ENCODE peak calls at places on chromosomes 5 and 9, in eight cellular contexts. One of them, this sample, is unnamed.

GRCh38 chr9:107020040-107020530 is 157.1 kb downstream of the ZNF462 start:
- DNase-seq in uterus: no peak
- DNase-seq in A549: no peak
- DNase-seq in pancreas: no peak
- DNase-seq in astrocyte of the spinal cord: peak; percentile 98
- DNase-seq in GM13977: no peak
- DNase-seq in GM23338: peak; percentile 56
- DNase-seq in type B pancreatic cell: no peak
- DNase-seq in this sample: peak; percentile 70

GRCh38 chr5:78805474-78806124 is 157.0 kb upstream of the LHFPL2 start:
- DNase-seq in uterus: no peak
- DNase-seq in A549: no peak
- DNase-seq in pancreas: no peak
- DNase-seq in astrocyte of the spinal cord: no peak
- DNase-seq in GM13977: no peak
- DNase-seq in GM23338: no peak
- DNase-seq in type B pancreatic cell: no peak
- DNase-seq in this sample: no peak

GRCh38 chr5:178551059-178551458 is 39.1 kb downstream of the COL23A1 start:
- DNase-seq in uterus: no peak
- DNase-seq in A549: peak; percentile 27
- DNase-seq in pancreas: no peak
- DNase-seq in astrocyte of the spinal cord: peak; percentile 10
- DNase-seq in GM13977: no peak
- DNase-seq in GM23338: peak; percentile 45
- DNase-seq in type B pancreatic cell: no peak
- DNase-seq in this sample: peak; percentile 46

GRCh38 chr5:125874717-125875116 is 548.5 kb upstream of the GRAMD2B start:
- DNase-seq in uterus: no peak
- DNase-seq in A549: no peak
- DNase-seq in pancreas: no peak
- DNase-seq in astrocyte of the spinal cord: no peak
- DNase-seq in GM13977: no peak
- DNase-seq in GM23338: peak; percentile 63
- DNase-seq in type B pancreatic cell: no peak
- DNase-seq in this sample: peak; percentile 26

GRCh38 chr5:56323505-56323904 is 90.4 kb upstream of the ANKRD55 start:
- DNase-seq in uterus: no peak
- DNase-seq in A549: peak; percentile 44
- DNase-seq in pancreas: no peak
- DNase-seq in astrocyte of the spinal cord: peak; percentile 71
- DNase-seq in GM13977: no peak
- DNase-seq in GM23338: no peak
- DNase-seq in type B pancreatic cell: no peak
- DNase-seq in this sample: peak; percentile 81

GRCh38 chr5:73280386-73280785 is 107.4 kb downstream of the TMEM174 start:
- DNase-seq in uterus: no peak
- DNase-seq in A549: no peak
- DNase-seq in pancreas: no peak
- DNase-seq in astrocyte of the spinal cord: no peak
- DNase-seq in GM13977: no peak
- DNase-seq in GM23338: no peak
- DNase-seq in type B pancreatic cell: no peak
- DNase-seq in this sample: peak; percentile 28

GRCh38 chr5:115435776-115436712 is 108.5 kb downstream of the FEM1C start:
- DNase-seq in uterus: no peak
- DNase-seq in A549: no peak
- DNase-seq in pancreas: no peak
- DNase-seq in astrocyte of the spinal cord: no peak
- DNase-seq in GM13977: no peak
- DNase-seq in GM23338: no peak
- DNase-seq in type B pancreatic cell: no peak
- DNase-seq in this sample: peak; percentile 66

GRCh38 chr9:96852676-96853075 is 1.6 kb downstream of the ZNF782 start:
- DNase-seq in uterus: no peak
- DNase-seq in A549: no peak
- DNase-seq in pancreas: no peak
- DNase-seq in astrocyte of the spinal cord: no peak
- DNase-seq in GM13977: no peak
- DNase-seq in GM23338: no peak
- DNase-seq in type B pancreatic cell: no peak
- DNase-seq in this sample: peak; percentile 42

GRCh38 chr9:127530206-127530941 is 79.1 kb downstream of the LRSAM1 start:
- DNase-seq in uterus: no peak
- DNase-seq in A549: no peak
- DNase-seq in pancreas: no peak
- DNase-seq in astrocyte of the spinal cord: no peak
- DNase-seq in GM13977: no peak
- DNase-seq in GM23338: no peak
- DNase-seq in type B pancreatic cell: no peak
- DNase-seq in this sample: no peak

GRCh38 chr9:1938135-1938534 is 77.0 kb upstream of the SMARCA2 start:
- DNase-seq in uterus: no peak
- DNase-seq in A549: no peak
- DNase-seq in pancreas: no peak
- DNase-seq in astrocyte of the spinal cord: no peak
- DNase-seq in GM13977: no peak
- DNase-seq in GM23338: no peak
- DNase-seq in type B pancreatic cell: no peak
- DNase-seq in this sample: no peak

GRCh38 chr5:160938532-160938931 is 86.5 kb upstream of the ATP10B start:
- DNase-seq in uterus: no peak
- DNase-seq in A549: no peak
- DNase-seq in pancreas: peak; percentile 80
- DNase-seq in astrocyte of the spinal cord: no peak
- DNase-seq in GM13977: no peak
- DNase-seq in GM23338: no peak
- DNase-seq in type B pancreatic cell: no peak
- DNase-seq in this sample: peak; percentile 99

GRCh38 chr5:58401701-58402100 is 58.2 kb downstream of the PLK2 start:
- DNase-seq in uterus: no peak
- DNase-seq in A549: no peak
- DNase-seq in pancreas: no peak
- DNase-seq in astrocyte of the spinal cord: no peak
- DNase-seq in GM13977: no peak
- DNase-seq in GM23338: no peak
- DNase-seq in type B pancreatic cell: no peak
- DNase-seq in this sample: no peak

DNA sequence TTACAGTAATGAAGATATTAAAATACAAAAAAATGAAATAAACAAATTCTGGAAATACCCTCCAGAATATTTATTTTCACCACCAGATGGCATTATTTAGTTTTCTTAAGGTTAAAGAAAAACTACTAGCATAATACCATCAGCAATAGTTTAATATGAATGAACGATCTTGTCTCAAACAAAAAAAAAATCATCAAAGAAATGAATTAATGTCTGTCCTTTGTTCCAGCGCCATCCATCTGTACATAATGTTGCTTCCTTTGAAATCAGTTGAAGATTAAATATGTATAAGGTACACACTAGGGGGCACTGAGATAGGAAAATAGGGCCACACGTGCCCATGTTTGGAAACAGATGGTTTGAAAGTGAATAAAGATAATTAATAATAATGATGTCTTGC is 84.9 kb upstream of the SLCO6A1 start:
- DNase-seq in uterus: no peak
- DNase-seq in A549: peak; percentile 5
- DNase-seq in pancreas: no peak
- DNase-seq in astrocyte of the spinal cord: peak; percentile 38
- DNase-seq in GM13977: no peak
- DNase-seq in GM23338: peak; percentile 15
- DNase-seq in type B pancreatic cell: no peak
- DNase-seq in this sample: peak; percentile 35
- TF ChIP-seq CTCF in uterus: no peak
- TF ChIP-seq CTCF in A549: peak; percentile 79
- TF ChIP-seq CTCF in pancreas: peak; percentile 28
- TF ChIP-seq CTCF in astrocyte of the spinal cord: no peak
- TF ChIP-seq CTCF in GM13977: peak; percentile 25
- TF ChIP-seq CTCF in GM23338: peak; percentile 79
- TF ChIP-seq CTCF in type B pancreatic cell: peak; percentile 77
- TF ChIP-seq CTCF in this sample: peak; percentile 50

DNA sequence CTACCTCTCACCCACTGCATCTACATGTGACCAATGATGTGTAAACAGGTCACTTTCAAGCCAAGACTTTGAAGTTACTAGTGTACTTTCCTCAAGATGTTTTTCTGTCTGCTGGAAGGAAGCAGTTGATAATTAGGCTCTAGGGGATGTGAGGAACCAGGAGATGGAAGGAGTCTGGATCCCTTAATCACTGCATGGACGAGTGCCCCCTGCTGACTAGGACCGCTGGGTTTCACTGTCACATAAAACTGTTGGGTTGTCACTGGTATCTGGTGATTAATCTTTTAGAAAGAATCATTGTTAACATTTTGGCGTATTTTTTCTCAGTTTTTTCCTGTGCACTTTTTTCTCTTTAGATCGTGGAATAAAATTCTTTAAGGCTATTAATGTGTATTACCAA is 79.5 kb downstream of the SREK1 start:
- DNase-seq in uterus: peak; percentile 49
- DNase-seq in A549: no peak
- DNase-seq in pancreas: no peak
- DNase-seq in astrocyte of the spinal cord: no peak
- DNase-seq in GM13977: peak; percentile 15
- DNase-seq in GM23338: peak; percentile 48
- DNase-seq in type B pancreatic cell: no peak
- DNase-seq in this sample: peak; percentile 48
- TF ChIP-seq CTCF in uterus: peak; percentile 30
- TF ChIP-seq CTCF in A549: peak; percentile 20
- TF ChIP-seq CTCF in pancreas: no peak
- TF ChIP-seq CTCF in astrocyte of the spinal cord: peak; percentile 26
- TF ChIP-seq CTCF in GM13977: peak; percentile 40
- TF ChIP-seq CTCF in GM23338: peak; percentile 60
- TF ChIP-seq CTCF in type B pancreatic cell: peak; percentile 58
- TF ChIP-seq CTCF in this sample: peak; percentile 23

GRCh38 chr5:151719228-151719861 is 32.6 kb upstream of the SPARC start:
- DNase-seq in uterus: no peak
- DNase-seq in A549: no peak
- DNase-seq in pancreas: no peak
- DNase-seq in astrocyte of the spinal cord: no peak
- DNase-seq in GM13977: no peak
- DNase-seq in GM23338: peak; percentile 70
- DNase-seq in type B pancreatic cell: no peak
- DNase-seq in this sample: peak; percentile 82

GRCh38 chr5:151720195-151720594 is 33.5 kb upstream of the SPARC start:
- DNase-seq in uterus: no peak
- DNase-seq in A549: no peak
- DNase-seq in pancreas: no peak
- DNase-seq in astrocyte of the spinal cord: no peak
- DNase-seq in GM13977: no peak
- DNase-seq in GM23338: no peak
- DNase-seq in type B pancreatic cell: no peak
- DNase-seq in this sample: no peak

GRCh38 chr5:151718653-151719052 is 31.9 kb upstream of the SPARC start:
- DNase-seq in uterus: no peak
- DNase-seq in A549: no peak
- DNase-seq in pancreas: no peak
- DNase-seq in astrocyte of the spinal cord: peak; percentile 68
- DNase-seq in GM13977: no peak
- DNase-seq in GM23338: no peak
- DNase-seq in type B pancreatic cell: no peak
- DNase-seq in this sample: no peak

GRCh38 chr5:151721812-151722391 is 35.2 kb upstream of the SPARC start:
- DNase-seq in uterus: no peak
- DNase-seq in A549: no peak
- DNase-seq in pancreas: no peak
- DNase-seq in astrocyte of the spinal cord: no peak
- DNase-seq in GM13977: no peak
- DNase-seq in GM23338: no peak
- DNase-seq in type B pancreatic cell: no peak
- DNase-seq in this sample: no peak

DNA sequence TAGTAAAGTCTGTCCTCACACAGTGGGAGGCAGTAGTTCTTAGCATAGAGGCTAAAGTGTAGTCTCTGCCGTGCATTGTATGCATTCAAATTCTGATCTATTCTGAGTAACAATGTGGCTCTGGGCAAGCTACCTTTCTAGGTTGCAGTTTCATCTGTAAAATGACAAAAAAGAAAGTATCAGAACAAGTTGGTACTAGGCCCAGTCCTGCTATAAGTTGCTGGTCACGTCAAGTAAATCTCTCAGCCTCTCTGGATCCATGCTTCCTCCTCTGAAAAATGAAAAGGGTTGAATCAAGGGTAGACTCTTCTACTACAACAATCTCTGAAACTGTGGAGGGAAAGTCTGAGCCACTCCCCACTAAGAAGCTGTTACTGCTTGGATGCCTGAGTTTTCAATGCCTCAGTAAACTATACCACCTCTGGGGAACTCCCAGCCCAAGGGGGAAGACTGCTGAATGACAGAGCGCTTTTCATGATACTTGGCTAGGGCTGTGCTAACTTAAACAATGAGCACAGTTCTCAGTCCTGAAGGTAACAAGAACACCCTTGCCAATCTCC is 34.5 kb upstream of the SPARC start:
- DNase-seq in uterus: no peak
- DNase-seq in A549: no peak
- DNase-seq in pancreas: no peak
- DNase-seq in astrocyte of the spinal cord: no peak
- DNase-seq in GM13977: peak; percentile 64
- DNase-seq in GM23338: no peak
- DNase-seq in type B pancreatic cell: no peak
- DNase-seq in this sample: no peak
- TF ChIP-seq CTCF in uterus: no peak
- TF ChIP-seq CTCF in A549: no peak
- TF ChIP-seq CTCF in pancreas: no peak
- TF ChIP-seq CTCF in astrocyte of the spinal cord: no peak
- TF ChIP-seq CTCF in GM13977: no peak
- TF ChIP-seq CTCF in GM23338: no peak
- TF ChIP-seq CTCF in type B pancreatic cell: no peak
- TF ChIP-seq CTCF in this sample: no peak

DNA sequence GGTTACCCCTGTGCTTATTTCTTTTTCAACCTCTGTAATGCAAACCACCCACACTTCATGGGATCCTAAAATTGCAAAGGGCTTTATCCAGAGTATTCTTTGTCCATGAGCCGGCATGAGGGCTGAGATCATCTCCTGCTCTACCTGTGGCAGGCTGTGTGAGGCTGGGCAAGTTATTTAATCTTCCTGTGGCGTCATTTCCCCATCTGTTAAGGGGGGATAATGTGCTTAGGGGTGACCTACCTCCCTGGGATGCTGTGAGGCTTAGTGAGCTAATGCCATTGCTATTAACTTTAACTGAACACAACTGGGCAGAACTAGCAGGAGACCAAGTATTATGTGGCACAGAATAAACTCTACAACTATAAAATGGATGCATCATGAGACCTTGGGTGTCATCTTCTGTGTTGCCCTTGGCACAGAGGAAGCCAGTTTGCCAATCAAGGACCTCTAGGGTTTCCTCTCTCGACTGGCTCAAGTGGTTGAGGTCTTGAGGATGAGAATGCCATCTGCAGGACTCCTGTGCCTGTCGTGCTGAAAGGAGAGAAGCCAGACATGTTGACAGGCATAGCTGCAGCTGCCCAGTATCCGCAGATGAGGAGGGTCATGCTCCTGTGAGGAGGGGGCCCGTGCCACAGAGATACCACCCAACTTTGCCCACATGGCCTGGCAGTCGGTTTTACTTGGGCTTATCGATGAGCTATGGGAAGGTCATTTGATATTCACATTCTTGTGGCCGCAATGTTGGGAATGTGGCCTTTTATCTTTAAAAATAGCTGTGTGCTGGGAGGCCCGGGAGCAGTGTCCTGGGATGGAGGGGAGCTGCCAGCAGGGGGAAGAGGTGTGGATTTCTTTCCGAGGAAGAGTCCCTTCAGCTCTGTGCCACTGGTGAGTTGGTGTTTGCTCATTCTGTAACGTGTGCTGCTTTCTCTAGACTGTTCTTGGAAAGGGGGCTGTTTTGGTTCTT is 17.2 kb downstream of the FRMPD1 start:
- DNase-seq in uterus: no peak
- DNase-seq in A549: peak; percentile 24
- DNase-seq in pancreas: no peak
- DNase-seq in astrocyte of the spinal cord: no peak
- DNase-seq in GM13977: no peak
- DNase-seq in GM23338: peak; percentile 87
- DNase-seq in type B pancreatic cell: no peak
- DNase-seq in this sample: no peak
- TF ChIP-seq CTCF in uterus: no peak
- TF ChIP-seq CTCF in A549: no peak
- TF ChIP-seq CTCF in pancreas: no peak
- TF ChIP-seq CTCF in astrocyte of the spinal cord: no peak
- TF ChIP-seq CTCF in GM13977: no peak
- TF ChIP-seq CTCF in GM23338: peak; percentile 49
- TF ChIP-seq CTCF in type B pancreatic cell: peak; percentile 42
- TF ChIP-seq CTCF in this sample: no peak